ENCODE peak calls at places on chromosomes 5 and 9, in four cellular contexts. K, Y, D and A are unnamed samples.

GRCh38 chr5:102582706-102583105 is 83.9 kb upstream of the SLCO6A1 start:
- DNase-seq in K (no peak), Y (no peak), D (no peak), A (no peak)

GRCh38 chr5:44267909-44268308 is 121.3 kb downstream of the FGF10 start:
- DNase-seq in K (no peak), Y (no peak), D (no peak), A (no peak)

GRCh38 chr5:127812570-127812969 is 109.4 kb downstream of the CCDC192 start:
- DNase-seq in K (no peak), Y (no peak), D (no peak), A (no peak)

GRCh38 chr5:179827684-179828083 is 7.0 kb downstream of the SQSTM1 start:
- DNase-seq in K (no peak), Y (no peak), D (no peak), A (no peak)

GRCh38 chr5:9046756-9047481 is 499.0 kb downstream of the SEMA5A start:
- DNase-seq in K (no peak), Y (no peak), D (no peak), A (no peak)

GRCh38 chr9:4902135-4902475 is 83.0 kb upstream of the JAK2 start:
- DNase-seq in K (no peak), Y (peak; percentile 14), D (no peak), A (no peak)

GRCh38 chr5:1945606-1946005 is 62.9 kb upstream of the IRX4 start:
- DNase-seq in K (no peak), Y (no peak), D (no peak), A (no peak)

GRCh38 chr5:74187757-74188156 is 452.8 kb downstream of the ENC1 start:
- DNase-seq in K (no peak), Y (peak; percentile 22), D (no peak), A (no peak)

GRCh38 chr5:132260714-132261615 is 3.5 kb downstream of the PDLIM4 start:
- DNase-seq in K (no peak), Y (no peak), D (no peak), A (no peak)

GRCh38 chr5:98909363-98909762 is 19.4 kb downstream of the CHD1 start:
- DNase-seq in K (no peak), Y (no peak), D (no peak), A (no peak)

GRCh38 chr5:98906756-98907355 is 22.0 kb downstream of the CHD1 start:
- DNase-seq in K (no peak), Y (no peak), D (no peak), A (no peak)

GRCh38 chr5:98904786-98905185 is 24.0 kb downstream of the CHD1 start:
- DNase-seq in K (no peak), Y (no peak), D (no peak), A (no peak)

GRCh38 chr5:98907951-98908350 is 20.9 kb downstream of the CHD1 start:
- DNase-seq in K (no peak), Y (no peak), D (no peak), A (no peak)

DNA sequence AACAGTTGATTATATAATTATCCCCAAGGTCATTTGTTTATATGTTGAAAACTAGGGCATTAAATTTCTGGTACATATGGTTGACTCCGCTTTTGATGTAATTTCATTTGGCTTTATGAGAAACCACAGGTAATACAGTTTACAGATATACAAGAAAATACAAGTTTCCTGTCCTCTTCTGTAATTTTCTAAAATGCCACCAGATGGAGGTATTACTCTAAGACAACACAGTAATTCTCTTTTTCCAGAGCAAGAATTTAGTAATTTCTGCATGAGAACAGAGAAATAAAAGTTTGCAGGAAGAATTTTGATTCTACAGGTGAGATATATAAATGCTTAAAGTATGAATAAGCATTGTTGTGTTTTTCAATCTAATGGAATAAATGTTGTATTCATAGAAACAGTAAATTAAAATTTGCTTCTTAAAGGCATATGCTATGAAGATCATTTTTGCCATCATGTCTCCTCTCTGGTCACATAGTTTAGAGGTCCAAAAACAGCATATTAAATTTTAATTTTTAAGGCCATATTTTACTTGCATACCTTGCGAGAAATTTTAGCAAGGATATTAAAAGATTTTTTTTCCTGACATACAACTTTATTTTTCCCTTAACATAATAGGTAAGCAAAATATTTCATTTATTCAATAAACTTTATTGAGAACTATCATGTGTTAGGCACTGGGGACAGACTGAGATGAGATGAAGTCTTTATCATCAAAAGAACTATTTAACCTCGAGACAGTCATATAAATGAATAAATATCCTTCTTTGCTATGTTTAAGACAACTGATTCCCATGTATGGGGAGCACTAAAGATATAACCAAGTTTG is 22.7 kb downstream of the CHD1 start:
- DNase-seq in K (no peak), Y (no peak), D (no peak), A (no peak)
- TF ChIP-seq CTCF in K (peak; percentile 81), Y (peak; percentile 16), D (peak; percentile 88), A (peak; percentile 66)

DNA sequence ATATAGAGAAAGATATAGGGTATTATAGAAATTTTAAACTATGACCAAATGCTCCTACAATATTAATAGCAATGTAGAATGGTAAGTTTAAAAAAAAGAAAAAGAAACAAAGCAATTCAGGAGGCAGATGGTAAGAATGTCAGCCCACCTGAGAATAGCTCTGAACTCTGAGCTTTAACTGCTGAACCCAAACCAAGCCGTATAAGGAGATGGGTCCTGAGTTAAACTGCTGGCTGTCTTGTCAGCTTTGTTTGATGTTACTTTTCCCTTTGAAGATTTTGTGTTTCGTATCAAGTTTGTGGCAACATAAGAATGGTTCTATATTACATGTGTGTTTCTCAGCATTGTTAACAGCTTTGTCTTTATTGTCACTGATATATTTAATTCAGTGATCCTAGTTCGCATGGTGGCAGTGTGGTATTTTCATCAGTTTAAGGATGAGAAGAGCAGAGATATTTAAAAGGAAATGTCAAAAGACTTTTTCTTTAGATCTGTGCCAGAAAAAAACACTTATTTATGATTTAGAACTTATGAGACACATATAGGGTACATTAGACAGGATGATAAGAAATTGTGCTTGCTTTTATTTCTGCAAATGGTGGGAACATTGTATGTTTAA is 390.1 kb downstream of the CCDC171 start:
- DNase-seq in K (no peak), Y (no peak), D (no peak), A (no peak)
- TF ChIP-seq CTCF in K (no peak), Y (no peak), D (no peak), A (no peak)

GRCh38 chr9:89317282-89317681 is 1.0 kb upstream of the SECISBP2 start:
- DNase-seq in K (no peak), Y (no peak), D (no peak), A (no peak)

GRCh38 chr9:89315482-89315881 is 2.8 kb upstream of the SECISBP2 start:
- DNase-seq in K (no peak), Y (no peak), D (no peak), A (no peak)

GRCh38 chr9:89318123-89319014 is at the start of gene SECISBP2:
- DNase-seq in K (peak; percentile 85), Y (peak; percentile 93), D (peak; percentile 89), A (peak; percentile 40)

GRCh38 chr9:89323257-89323841 is 5.0 kb downstream of the SECISBP2 start:
- DNase-seq in K (no peak), Y (no peak), D (no peak), A (no peak)

DNA sequence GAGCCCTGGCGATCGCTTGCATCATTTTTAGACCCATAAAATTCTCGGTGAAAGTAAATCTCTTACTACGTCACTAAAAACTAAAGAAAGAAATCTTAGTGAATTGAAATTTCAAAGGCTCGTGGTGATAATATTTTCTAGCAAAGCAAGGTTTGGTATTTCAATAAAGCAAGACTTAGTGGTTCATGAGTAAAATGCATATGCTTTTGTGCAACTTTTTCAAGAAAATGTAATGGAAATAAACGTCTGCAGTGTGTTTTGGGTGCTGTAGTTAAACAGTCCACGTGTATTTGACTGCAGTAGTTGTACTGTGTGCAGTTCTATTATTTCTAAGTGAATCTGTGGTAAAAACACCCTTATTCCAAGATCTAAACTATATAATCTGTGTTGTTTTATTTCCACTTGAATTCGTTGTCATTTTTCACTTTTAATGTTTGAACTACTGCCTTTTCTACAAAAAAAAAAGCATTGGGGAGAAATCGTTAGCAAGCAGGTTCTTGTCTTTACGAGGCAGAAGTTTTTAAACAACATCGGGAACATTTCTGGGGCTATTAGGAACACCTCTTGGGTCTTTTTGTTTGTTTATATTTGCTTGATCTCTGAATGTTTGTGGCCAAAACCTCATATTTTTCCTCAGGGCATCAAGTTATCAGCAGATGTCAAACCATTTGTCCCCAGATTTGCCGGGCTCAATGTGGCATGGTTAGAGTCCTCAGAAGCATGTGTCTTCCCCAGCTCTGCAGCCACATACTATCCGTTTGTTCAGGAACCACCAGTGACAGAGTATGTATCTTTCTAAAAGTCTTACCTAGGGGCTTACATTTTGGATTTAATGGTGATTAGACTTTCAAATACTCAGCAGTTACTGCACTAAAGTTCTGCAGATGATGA is 960 bp downstream of the SECISBP2 start:
- DNase-seq in K (no peak), Y (no peak), D (no peak), A (no peak)
- TF ChIP-seq CTCF in K (peak; percentile 18), Y (peak; percentile 34), D (peak; percentile 77), A (no peak)

GRCh38 chr5:137603891-137604290 is 104.8 kb upstream of the SPOCK1 start:
- DNase-seq in K (no peak), Y (no peak), D (no peak), A (no peak)

GRCh38 chr5:137606401-137606800 is 107.3 kb upstream of the SPOCK1 start:
- DNase-seq in K (no peak), Y (no peak), D (no peak), A (no peak)

GRCh38 chr5:137607771-137608170 is 108.6 kb upstream of the SPOCK1 start:
- DNase-seq in K (no peak), Y (no peak), D (no peak), A (no peak)

GRCh38 chr5:137604348-137605095 is 105.4 kb upstream of the SPOCK1 start:
- DNase-seq in K (no peak), Y (no peak), D (no peak), A (peak; percentile 28)

GRCh38 chr5:137605377-137605776 is 106.3 kb upstream of the SPOCK1 start:
- DNase-seq in K (no peak), Y (no peak), D (no peak), A (no peak)
- TF ChIP-seq CTCF in K (no peak), Y (no peak), D (no peak), A (peak; percentile 15)

DNA sequence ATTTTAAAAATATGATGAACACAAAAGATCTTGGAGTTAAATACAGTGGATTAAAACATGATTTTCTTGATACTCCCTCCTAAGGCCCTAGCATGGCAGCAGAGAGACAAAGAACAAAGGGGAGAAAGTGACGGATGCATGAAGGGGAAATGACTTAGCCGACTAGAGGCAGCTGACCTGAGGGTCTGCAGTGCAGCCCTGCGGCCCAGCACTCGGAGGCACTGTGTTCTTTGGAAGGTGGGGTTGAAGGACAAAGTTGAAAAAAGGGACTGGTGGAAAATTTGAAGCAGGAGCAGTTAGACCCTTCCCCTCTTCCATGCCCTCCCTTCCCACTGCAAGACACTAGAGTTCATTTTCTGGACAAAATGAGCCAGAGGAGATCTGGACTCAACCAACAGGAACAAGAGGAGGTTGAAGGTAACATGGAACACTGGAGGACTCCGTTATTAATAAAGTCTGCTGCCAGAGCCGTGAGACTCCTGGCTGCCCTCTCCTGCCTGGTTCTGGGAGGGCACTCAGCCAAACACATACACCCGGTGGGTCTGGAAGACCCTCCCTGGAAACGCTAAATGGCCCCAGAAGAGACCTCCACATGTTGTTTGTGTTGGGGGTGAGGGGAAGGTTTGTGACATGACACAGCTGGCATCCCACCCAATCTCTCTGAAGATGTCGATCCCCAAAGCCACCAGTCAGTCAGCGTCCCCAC is 98.1 kb downstream of the JMY start:
- DNase-seq in K (no peak), Y (peak; percentile 28), D (no peak), A (no peak)
- TF ChIP-seq CTCF in K (no peak), Y (no peak), D (no peak), A (no peak)